ENCODE peak calls at places on chromosomes 7 and 10, in six cellular contexts. D is Peyer's patch, G is HFF-Myc, P is B cell, R is AG09319, L is A549. F is an unnamed sample.

GRCh38 chr7:133668296-133669060 is 415.6 kb downstream of the EXOC4 start:
- DNase-seq in G (no peak), P (no peak), D (no peak), L (no peak), R (no peak), F (no peak)

GRCh38 chr7:476736-477360 is 42.8 kb downstream of the PDGFA start:
- DNase-seq in L (no peak), G (no peak), D (peak), P (peak), R (no peak), F (no peak)

GRCh38 chr7:27164381-27165088 is 802 bp downstream of the HOXA9 start:
- DNase-seq in L (no peak), G (no peak), P (no peak), D (peak), R (no peak), F (no peak)

GRCh38 chr7:29471444-29472138 is 92.0 kb upstream of the PRR15 start:
- DNase-seq in L (no peak), G (no peak), P (no peak), R (no peak), D (peak), F (no peak)

GRCh38 chr7:114082934-114083647 is 164.3 kb upstream of the PPP1R3A start:
- DNase-seq in L (peak), P (no peak), G (no peak), D (peak), R (no peak), F (no peak)

GRCh38 chr10:122068844-122069243 is 79.9 kb downstream of the TACC2 start:
- DNase-seq in P (no peak), G (no peak), D (no peak), R (no peak), L (no peak), F (no peak)

GRCh38 chr10:119348516-119349240 is 141.3 kb downstream of the GRK5 start:
- DNase-seq in P (no peak), L (no peak), R (no peak), D (peak), G (no peak), F (no peak)

GRCh38 chr10:49258351-49258683 is 40.7 kb upstream of the C10orf71 start:
- DNase-seq in P (no peak), L (no peak), G (no peak), R (no peak), D (no peak), F (no peak)

GRCh38 chr10:132879408-132880147 is 62.8 kb downstream of the CFAP46 start:
- DNase-seq in R (no peak), P (no peak), L (no peak), D (no peak), G (no peak), F (peak)

GRCh38 chr10:101716891-101717659 is 22.1 kb upstream of the FBXW4 start:
- DNase-seq in P (no peak), R (no peak), G (no peak), D (no peak), L (no peak), F (no peak)

GRCh38 chr10:18681971-18682403 is 22.8 kb downstream of the ARL5B start:
- DNase-seq in L (no peak), D (no peak), G (no peak), R (no peak), P (no peak), F (no peak)

GRCh38 chr10:30411263-30411662 is 22.7 kb upstream of the MAP3K8 start:
- DNase-seq in D (no peak), P (no peak), L (no peak), G (no peak), R (no peak), F (no peak)

GRCh38 chr10:30415613-30416012 is 18.4 kb upstream of the MAP3K8 start:
- DNase-seq in P (peak), G (no peak), L (no peak), D (no peak), R (no peak), F (no peak)

GRCh38 chr10:30417301-30417700 is 16.7 kb upstream of the MAP3K8 start:
- DNase-seq in G (no peak), L (no peak), R (no peak), P (no peak), D (no peak), F (no peak)

GRCh38 chr10:30413996-30414576 is 19.9 kb upstream of the MAP3K8 start:
- DNase-seq in P (no peak), L (peak), G (no peak), D (no peak), R (no peak), F (no peak)
- TF ChIP-seq CTCF in P (peak), L (peak), G (peak), D (peak), R (peak), F (peak)

DNA sequence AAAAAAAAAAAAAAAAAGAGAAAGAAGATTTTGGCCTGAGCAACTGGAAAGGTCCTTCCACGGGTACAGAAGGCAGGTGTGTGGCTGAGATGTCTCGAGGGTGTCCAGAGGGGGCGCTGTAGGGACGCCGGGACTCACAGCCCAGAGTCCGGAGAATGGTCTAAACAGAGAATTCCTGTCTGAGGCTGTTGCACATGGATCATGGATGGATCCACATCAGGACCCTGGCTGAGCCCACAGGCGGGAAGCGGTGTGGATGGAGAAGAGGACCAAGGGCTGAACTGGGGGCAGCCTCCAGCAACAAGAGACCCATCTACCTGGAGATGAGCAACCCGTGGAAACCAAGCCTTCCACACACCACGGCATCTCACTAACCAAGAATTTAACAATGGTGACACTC is 55.0 kb downstream of the PKD1L1 start:
- DNase-seq in G (no peak), P (no peak), L (peak), D (no peak), R (no peak), F (no peak)
- TF ChIP-seq CTCF in G (peak), P (no peak), L (no peak), D (no peak), R (peak), F (no peak)

DNA sequence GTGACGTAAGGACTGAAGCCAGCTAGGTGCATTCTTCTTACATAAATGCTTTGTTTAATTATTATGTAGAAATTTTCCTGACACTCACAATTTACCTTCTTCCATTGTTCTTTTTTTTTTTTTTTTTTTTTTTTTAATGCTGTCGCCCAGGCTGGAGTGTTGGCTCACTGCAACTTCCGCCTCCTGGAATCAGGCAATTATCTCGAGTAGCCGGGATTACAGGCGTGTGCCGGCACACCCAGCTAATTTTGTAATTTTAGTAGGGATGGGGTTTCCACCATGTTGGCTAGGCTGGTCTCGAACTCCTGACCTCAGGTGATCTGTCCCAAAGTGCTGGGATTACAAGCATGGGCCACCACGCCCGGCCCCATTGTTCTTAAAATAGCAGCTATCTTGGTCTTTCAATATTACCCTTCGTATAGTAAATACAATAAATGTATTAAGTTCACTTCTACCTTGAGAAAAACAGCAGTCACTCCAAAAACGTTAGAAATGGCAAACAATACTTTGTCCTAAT is 32.1 kb downstream of the BZW2 start:
- DNase-seq in L (no peak), P (no peak), G (no peak), D (no peak), R (no peak), F (no peak)
- TF ChIP-seq CTCF in L (no peak), P (no peak), G (no peak), D (no peak), R (no peak), F (no peak)

GRCh38 chr7:19982841-19983835 is 209.7 kb upstream of the TMEM196 start:
- DNase-seq in R (peak), D (no peak), L (no peak), P (peak), G (no peak), F (no peak)
- TF ChIP-seq CTCF in R (peak), D (no peak), L (peak), P (peak), G (peak), F (no peak)

DNA sequence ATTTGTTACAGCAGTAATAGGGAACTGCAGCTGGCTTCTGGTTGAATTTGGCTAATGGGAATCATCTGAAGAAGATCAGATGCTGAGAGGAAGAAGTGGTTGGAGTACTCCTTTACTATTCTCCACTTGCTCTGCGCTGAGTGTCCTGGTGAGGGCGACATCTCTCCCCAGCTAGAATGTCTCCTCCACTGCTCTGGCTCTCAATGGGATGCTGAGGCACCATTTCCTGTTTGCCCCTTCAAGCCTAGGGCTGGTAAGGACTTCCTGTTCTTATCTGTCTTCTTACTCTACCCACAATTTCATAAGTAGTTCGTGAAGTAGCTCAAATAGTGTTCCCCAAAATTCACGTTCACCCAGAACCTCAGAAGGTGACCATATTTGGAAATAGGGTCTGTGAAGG is 43.2 kb upstream of the TES start:
- DNase-seq in P (no peak), L (no peak), G (no peak), D (no peak), R (no peak), F (no peak)
- TF ChIP-seq CTCF in P (no peak), L (no peak), G (peak), D (no peak), R (no peak), F (no peak)

DNA sequence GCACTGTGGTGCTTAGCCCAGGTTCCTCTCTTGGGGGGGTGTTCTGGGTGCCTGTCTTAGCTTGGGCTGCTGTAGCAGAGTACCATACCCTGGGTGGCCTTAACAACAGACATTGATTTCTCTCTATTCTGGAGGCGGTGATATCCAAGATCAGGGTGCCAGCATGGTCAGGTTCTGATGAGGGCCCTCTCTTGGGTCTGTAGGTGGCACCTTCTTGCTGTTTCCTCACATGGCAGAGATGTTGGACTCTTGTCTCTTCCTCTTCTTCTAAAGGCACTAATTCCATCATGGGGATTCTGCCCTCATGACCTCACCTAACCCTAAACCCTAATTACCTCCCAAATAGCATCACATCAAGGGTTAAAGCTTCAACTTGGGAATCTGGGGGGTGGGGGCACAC is 19.9 kb upstream of the CRHR2 start:
- DNase-seq in P (no peak), R (no peak), L (no peak), G (no peak), D (peak), F (no peak)
- TF ChIP-seq CTCF in P (no peak), R (peak), L (no peak), G (peak), D (no peak), F (peak)

GRCh38 chr10:84571146-84571545 is 242.8 kb downstream of the CCSER2 start:
- DNase-seq in G (no peak), R (no peak), L (no peak), D (no peak), P (no peak), F (no peak)

DNA sequence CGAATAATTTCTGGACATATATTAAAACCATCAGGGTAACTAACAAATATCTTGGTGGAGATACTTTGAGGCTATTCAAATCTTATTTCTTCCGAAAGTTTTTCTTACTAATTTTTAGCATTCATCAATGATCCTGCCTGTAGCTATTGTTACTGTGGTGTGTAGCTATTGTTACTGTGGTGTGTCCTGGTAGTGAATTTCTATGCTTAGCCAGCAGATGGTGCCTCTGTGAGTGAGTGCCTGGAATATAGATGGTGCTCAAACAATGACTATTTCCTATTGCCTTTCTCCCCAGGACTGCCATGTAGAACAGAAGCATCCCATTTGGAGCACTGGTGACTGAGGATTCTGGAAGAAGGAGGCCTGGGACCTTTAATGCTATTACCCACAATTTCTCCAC is 245.7 kb downstream of the CCSER2 start:
- DNase-seq in P (no peak), D (no peak), G (no peak), R (no peak), L (no peak), F (no peak)
- TF ChIP-seq CTCF in P (no peak), D (no peak), G (no peak), R (no peak), L (no peak), F (no peak)

GRCh38 chr7:14381306-14381705 is 391.8 kb upstream of the ETV1 start:
- DNase-seq in L (no peak), D (no peak), P (no peak), G (no peak), R (no peak), F (no peak)

GRCh38 chr7:14376711-14377110 is 387.2 kb upstream of the ETV1 start:
- DNase-seq in R (no peak), D (no peak), P (no peak), G (no peak), L (no peak), F (no peak)

GRCh38 chr7:14377646-14378266 is 388.3 kb upstream of the ETV1 start:
- DNase-seq in L (no peak), R (peak), G (no peak), D (no peak), P (no peak), F (no peak)

GRCh38 chr7:14381936-14382335 is 392.5 kb upstream of the ETV1 start:
- DNase-seq in D (no peak), P (no peak), G (no peak), R (no peak), L (no peak), F (no peak)

DNA sequence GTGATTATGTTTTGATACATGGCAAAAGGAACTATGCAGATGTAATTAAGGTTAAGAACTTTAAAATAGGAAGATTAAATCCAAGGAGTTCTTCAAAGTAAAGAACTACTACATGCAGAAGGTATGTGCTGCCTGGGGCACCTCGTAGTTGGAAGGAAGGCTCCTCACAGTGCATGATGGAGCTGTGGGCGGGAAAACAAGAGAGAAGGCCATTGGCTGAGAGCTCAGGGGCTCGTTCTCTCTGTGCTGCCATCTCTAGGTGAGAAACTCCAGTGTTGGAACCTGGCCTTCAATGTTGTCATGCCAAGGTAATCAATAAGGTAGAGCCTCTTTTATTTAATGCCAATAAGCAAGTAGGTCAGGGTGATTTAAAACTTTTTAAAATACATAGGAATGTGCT is 391.4 kb upstream of the ETV1 start:
- DNase-seq in R (no peak), D (no peak), G (no peak), L (no peak), P (no peak), F (no peak)
- TF ChIP-seq CTCF in R (no peak), D (no peak), G (no peak), L (no peak), P (no peak), F (no peak)

GRCh38 chr7:45401851-45402250 is 172.3 kb upstream of the ADCY1 start:
- DNase-seq in L (no peak), R (no peak), D (no peak), P (no peak), G (no peak), F (no peak)

GRCh38 chr7:45407730-45408406 is 166.3 kb upstream of the ADCY1 start:
- DNase-seq in P (no peak), R (no peak), L (no peak), D (no peak), G (no peak), F (no peak)

GRCh38 chr7:45401155-45401554 is 173.0 kb upstream of the ADCY1 start:
- DNase-seq in P (no peak), D (no peak), G (no peak), R (no peak), L (no peak), F (no peak)

GRCh38 chr7:45402480-45403218 is 171.5 kb upstream of the ADCY1 start:
- DNase-seq in R (peak), D (no peak), P (no peak), L (no peak), G (no peak), F (no peak)

DNA sequence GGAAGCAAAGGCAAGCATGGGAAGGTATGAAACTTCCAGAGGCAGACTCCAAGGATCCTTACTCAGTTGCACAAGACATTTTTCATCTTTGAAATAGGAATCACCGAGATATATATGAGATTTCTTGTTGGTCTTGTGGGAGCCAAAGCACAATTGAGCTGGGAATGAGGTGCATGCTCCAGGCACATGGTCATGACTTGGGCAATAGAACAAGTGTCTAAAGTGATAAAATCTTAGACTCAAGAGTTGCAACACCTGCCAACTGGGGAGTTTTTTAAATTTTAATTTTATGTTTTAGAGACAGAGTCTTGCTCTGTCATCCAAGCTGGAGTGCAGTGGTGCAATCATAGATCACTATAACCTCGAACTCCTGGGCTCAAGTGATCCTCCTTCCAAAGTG is 169.5 kb upstream of the ADCY1 start:
- DNase-seq in P (no peak), L (no peak), R (no peak), D (no peak), G (no peak), F (no peak)
- TF ChIP-seq CTCF in P (no peak), L (no peak), R (no peak), D (no peak), G (no peak), F (no peak)